ENCODE peak calls at places on chromosomes 5 and 9, in seven cellular contexts. J is AG04450, I is lung, E is HCT116, B is tibial nerve, G is lower lobe of right lung, N is uterus. M is an unnamed sample.

GRCh38 chr5:138905541-138905940 is 30.4 kb upstream of the LRRTM2 start:
- DNase-seq in G (no peak), J (peak; percentile 41), I (no peak), B (no peak), N (no peak), E (no peak), M (no peak)

GRCh38 chr5:169828385-169828784 is 151.9 kb downstream of the INSYN2B start:
- DNase-seq in I (no peak), E (no peak), B (no peak), N (no peak), J (no peak), G (no peak), M (no peak)

GRCh38 chr5:10635257-10635860 is 71.5 kb downstream of the ANKRD33B start:
- DNase-seq in N (no peak), B (no peak), G (no peak), I (no peak), E (peak; percentile 10), J (no peak), M (no peak)

GRCh38 chr9:107976767-107977166 is 487.2 kb upstream of the KLF4 start:
- DNase-seq in E (no peak), G (peak; percentile 63), N (peak; percentile 22), I (peak; percentile 45), B (peak; percentile 15), J (no peak), M (no peak)

GRCh38 chr9:12276451-12276850 is 416.7 kb upstream of the TYRP1 start:
- DNase-seq in N (no peak), J (no peak), G (no peak), I (no peak), E (no peak), B (no peak), M (no peak)

GRCh38 chr5:147901555-147901954 is 4.8 kb downstream of the C5orf46 start:
- DNase-seq in B (no peak), E (no peak), J (no peak), I (no peak), N (no peak), G (no peak), M (no peak)

GRCh38 chr5:106639488-106639887 is 1031.2 kb downstream of the EFNA5 start:
- DNase-seq in N (no peak), B (no peak), J (no peak), I (no peak), E (no peak), G (no peak), M (no peak)

GRCh38 chr5:175501759-175502158 is 23.4 kb downstream of the SFXN1 start:
- DNase-seq in B (no peak), E (no peak), J (no peak), G (no peak), I (no peak), N (no peak), M (no peak)

GRCh38 chr5:132298305-132298704 is 4.1 kb downstream of the SLC22A4 start:
- DNase-seq in G (no peak), E (no peak), N (no peak), J (no peak), B (no peak), I (no peak), M (no peak)

GRCh38 chr5:57653636-57654290 is 171.2 kb upstream of the ACTBL2 start:
- DNase-seq in J (no peak), G (no peak), N (no peak), B (no peak), I (no peak), E (no peak), M (no peak)

GRCh38 chr9:114303571-114303970 is 19.3 kb upstream of the ORM1 start:
- DNase-seq in G (peak; percentile 4), N (peak; percentile 4), J (no peak), E (no peak), B (no peak), I (no peak), M (no peak)

GRCh38 chr5:72480836-72481235 is 26.4 kb downstream of the ZNF366 start:
- DNase-seq in B (no peak), I (no peak), J (no peak), G (no peak), E (no peak), N (no peak), M (no peak)

GRCh38 chr9:86856259-86856658 is 91.0 kb downstream of the GAS1 start:
- DNase-seq in I (no peak), J (no peak), E (no peak), N (no peak), G (no peak), B (no peak), M (no peak)

GRCh38 chr5:92019376-92019990 is 636.4 kb upstream of the ARRDC3 start:
- DNase-seq in J (no peak), E (peak; percentile 33), I (no peak), B (no peak), N (no peak), G (no peak), M (no peak)

GRCh38 chr5:321726-322251 is 275 bp downstream of the AHRR start:
- DNase-seq in I (no peak), J (no peak), E (no peak), N (no peak), B (no peak), G (no peak), M (no peak)

GRCh38 chr5:172395483-172395882 is 58.8 kb downstream of the SH3PXD2B start:
- DNase-seq in J (no peak), B (no peak), N (no peak), I (no peak), G (no peak), E (no peak), M (no peak)

GRCh38 chr9:129166962-129167557 is 11.0 kb downstream of the IER5L start:
- DNase-seq in E (peak; percentile 63), G (peak; percentile 88), J (no peak), N (peak; percentile 79), I (peak; percentile 86), B (no peak), M (peak; percentile 80)

GRCh38 chr5:144467795-144468194 is 297.1 kb downstream of the KCTD16 start:
- DNase-seq in B (no peak), J (peak; percentile 24), N (no peak), E (peak; percentile 8), I (no peak), G (no peak), M (no peak)

GRCh38 chr9:3842839-3843238 is 317.0 kb upstream of the RFX3 start:
- DNase-seq in I (no peak), B (no peak), J (no peak), E (no peak), G (no peak), N (no peak), M (no peak)

DNA sequence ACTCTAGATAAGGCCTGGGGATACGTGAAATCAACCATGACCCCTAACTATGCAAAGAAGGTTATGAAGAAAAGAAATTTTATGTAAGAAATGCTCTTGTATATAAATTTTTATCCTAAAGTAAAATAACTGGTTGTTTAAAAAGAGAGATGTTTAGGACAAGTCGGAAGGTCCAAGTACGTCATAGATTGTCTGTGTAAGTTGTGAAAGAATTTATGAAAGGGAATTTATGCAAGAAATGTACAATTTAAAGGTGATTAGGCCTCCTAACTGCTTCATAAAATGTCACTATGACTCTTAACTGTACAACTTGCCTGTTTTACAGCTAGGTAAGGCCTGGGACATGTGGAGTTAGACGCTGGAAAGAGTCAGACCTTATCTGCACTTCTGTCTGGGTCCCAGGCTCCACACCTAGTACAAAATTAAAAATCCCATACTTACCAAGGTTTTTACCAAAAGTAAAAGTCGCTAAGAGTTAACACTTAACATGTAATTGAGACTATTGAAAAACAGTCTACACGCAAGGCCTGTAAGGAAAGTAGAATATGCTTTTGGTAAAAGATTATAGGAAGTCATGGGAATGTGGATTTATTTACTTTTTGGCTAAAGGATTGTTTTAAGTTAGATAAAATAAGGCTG is 77.4 kb downstream of the KIAA0825 start:
- DNase-seq in B (no peak), N (no peak), E (no peak), J (no peak), G (no peak), I (no peak), M (no peak)
- H3K9me3 ChIP-seq in B (no peaks in the 10 kb centered on the region), N (no peaks in the 10 kb centered on the region), E (peaks cover 8% of the 10 kb centered on the region), J (no peaks in the 10 kb centered on the region), G (no peaks in the 10 kb centered on the region), I (no peaks in the 10 kb centered on the region), M (no peaks in the 10 kb centered on the region)

GRCh38 chr9:2730971-2731370 is 13.7 kb downstream of the KCNV2 start:
- DNase-seq in B (no peak), I (no peak), G (no peak), J (no peak), E (no peak), N (no peak), M (no peak)
- H3K9me3 ChIP-seq in B (no peaks in the 10 kb centered on the region), I (no peaks in the 10 kb centered on the region), G (no peaks in the 10 kb centered on the region), J (no peaks in the 10 kb centered on the region), E (no peaks in the 10 kb centered on the region), N (no peaks in the 10 kb centered on the region), M (no peaks in the 10 kb centered on the region)

GRCh38 chr9:65410926-65411325 is 125.9 kb upstream of the FOXD4L5 start:
- DNase-seq in G (no peak), E (no peak), B (no peak), I (no peak), J (no peak), N (no peak), M (no peak)

GRCh38 chr9:65409471-65409980 is 124.5 kb upstream of the FOXD4L5 start:
- DNase-seq in B (no peak), I (no peak), G (no peak), N (no peak), E (no peak), J (no peak), M (peak; percentile 12)

GRCh38 chr9:65411901-65412300 is 126.9 kb upstream of the FOXD4L5 start:
- DNase-seq in G (no peak), E (no peak), N (no peak), B (no peak), J (no peak), I (no peak), M (no peak)

DNA sequence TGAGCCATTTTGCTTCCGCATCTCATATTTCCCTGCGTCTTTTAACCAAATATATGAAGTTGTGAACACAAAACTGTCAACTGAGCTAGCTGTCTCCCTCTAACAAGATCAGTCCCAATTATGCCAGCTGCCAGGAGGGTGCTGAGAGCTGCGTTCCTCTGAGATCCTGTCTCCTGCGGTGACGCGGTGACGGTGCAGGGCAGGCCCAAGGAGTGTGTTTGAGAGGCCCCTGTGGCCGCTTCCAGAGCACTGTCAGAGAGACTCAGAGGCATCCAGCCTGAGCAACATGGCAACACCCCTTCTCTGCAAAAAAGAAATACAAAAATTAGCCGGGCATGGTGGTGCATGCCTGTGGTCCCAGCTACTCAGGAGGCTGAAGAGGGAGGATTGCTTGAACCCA is 126.3 kb upstream of the FOXD4L5 start:
- DNase-seq in J (no peak), G (no peak), N (no peak), E (no peak), I (no peak), B (no peak), M (no peak)
- H3K9me3 ChIP-seq in J (peaks cover 65% of the 10 kb centered on the region), G (no peaks in the 10 kb centered on the region), N (no peaks in the 10 kb centered on the region), E (no peaks in the 10 kb centered on the region), I (no peaks in the 10 kb centered on the region), B (no peaks in the 10 kb centered on the region), M (no peaks in the 10 kb centered on the region)

GRCh38 chr5:110823571-110823970 is 84.8 kb downstream of the SLC25A46 start:
- DNase-seq in I (no peak), G (no peak), N (no peak), J (no peak), E (no peak), B (no peak), M (no peak)
- H3K9me3 ChIP-seq in I (peaks cover 17% of the 10 kb centered on the region), G (peaks cover 33% of the 10 kb centered on the region), N (no peaks in the 10 kb centered on the region), J (peaks cover 12% of the 10 kb centered on the region), E (no peaks in the 10 kb centered on the region), B (peaks cover 4% of the 10 kb centered on the region), M (no peaks in the 10 kb centered on the region)

DNA sequence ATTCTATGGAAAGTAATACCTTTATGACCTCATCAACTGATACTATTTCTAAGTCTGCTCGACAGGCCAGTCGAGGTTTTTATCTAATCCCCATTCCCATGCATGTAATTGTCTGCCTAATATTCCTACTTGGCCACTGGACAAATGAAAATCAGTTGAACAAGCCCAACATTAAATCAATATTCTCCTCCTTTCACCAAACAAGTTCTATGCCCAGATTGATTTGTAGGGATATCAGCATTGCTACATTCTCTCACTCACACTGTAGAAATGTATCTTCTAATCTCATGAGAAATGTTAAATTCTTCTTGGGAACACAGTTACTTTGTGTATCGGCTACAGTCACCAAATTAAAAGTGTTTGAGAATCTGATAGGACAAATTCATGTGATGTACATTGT is 208.8 kb upstream of the CTNND2 start:
- DNase-seq in G (no peak), J (no peak), B (no peak), I (no peak), E (no peak), N (no peak), M (no peak)
- H3K9me3 ChIP-seq in G (no peaks in the 10 kb centered on the region), J (peaks cover 3% of the 10 kb centered on the region), B (no peaks in the 10 kb centered on the region), I (no peaks in the 10 kb centered on the region), E (peaks cover 37% of the 10 kb centered on the region), N (no peaks in the 10 kb centered on the region), M (no peaks in the 10 kb centered on the region)

M was measured in ovary.